ENCODE peak calls at places on chromosomes 11 and 22, in eight cellular contexts. One of them, this sample, is unnamed. For H3K27me3, the result is how much of the 10 kb centered on the place peaks cover.

GRCh38 chr22:46776876-46777608 is 14.6 kb downstream of the TBC1D22A start:
- DNase-seq in H1: no peak
- DNase-seq in upper lobe of left lung: no peak
- DNase-seq in transverse colon: no peak
- DNase-seq in sigmoid colon: no peak
- DNase-seq in suprapubic skin: no peak
- DNase-seq in SK-N-SH: no peak
- DNase-seq in K562: no peak
- DNase-seq in this sample: no peak

GRCh38 chr11:34250732-34251639 is 106.8 kb downstream of the ABTB2 start:
- DNase-seq in H1: no peak
- DNase-seq in upper lobe of left lung: no peak
- DNase-seq in transverse colon: peak
- DNase-seq in sigmoid colon: no peak
- DNase-seq in suprapubic skin: no peak
- DNase-seq in SK-N-SH: peak
- DNase-seq in K562: peak
- DNase-seq in this sample: peak

GRCh38 chr11:93396356-93396755 is 65.8 kb downstream of the DEUP1 start:
- DNase-seq in H1: no peak
- DNase-seq in upper lobe of left lung: no peak
- DNase-seq in transverse colon: no peak
- DNase-seq in sigmoid colon: no peak
- DNase-seq in suprapubic skin: no peak
- DNase-seq in SK-N-SH: no peak
- DNase-seq in K562: no peak
- DNase-seq in this sample: no peak

GRCh38 chr22:17436981-17437410 is 67.7 kb downstream of the CECR2 start:
- DNase-seq in H1: no peak
- DNase-seq in upper lobe of left lung: no peak
- DNase-seq in transverse colon: no peak
- DNase-seq in sigmoid colon: no peak
- DNase-seq in suprapubic skin: no peak
- DNase-seq in SK-N-SH: no peak
- DNase-seq in K562: no peak
- DNase-seq in this sample: no peak

GRCh38 chr11:209275-210121 is 2.0 kb downstream of the RIC8A start:
- DNase-seq in H1: no peak
- DNase-seq in upper lobe of left lung: no peak
- DNase-seq in transverse colon: no peak
- DNase-seq in sigmoid colon: peak
- DNase-seq in suprapubic skin: peak
- DNase-seq in SK-N-SH: no peak
- DNase-seq in K562: no peak
- DNase-seq in this sample: peak

GRCh38 chr11:1878134-1879031 is 13.3 kb downstream of the PRR33 start:
- DNase-seq in H1: no peak
- DNase-seq in upper lobe of left lung: peak
- DNase-seq in transverse colon: no peak
- DNase-seq in sigmoid colon: peak
- DNase-seq in suprapubic skin: peak
- DNase-seq in SK-N-SH: peak
- DNase-seq in K562: no peak
- DNase-seq in this sample: no peak

GRCh38 chr11:17486666-17487065 is 10.0 kb upstream of the ABCC8 start:
- DNase-seq in H1: no peak
- DNase-seq in upper lobe of left lung: no peak
- DNase-seq in transverse colon: no peak
- DNase-seq in sigmoid colon: no peak
- DNase-seq in suprapubic skin: no peak
- DNase-seq in SK-N-SH: no peak
- DNase-seq in K562: no peak
- DNase-seq in this sample: no peak

GRCh38 chr22:30968015-30968923 is at the start of gene MORC2:
- DNase-seq in H1: no peak
- DNase-seq in upper lobe of left lung: peak
- DNase-seq in transverse colon: peak
- DNase-seq in sigmoid colon: peak
- DNase-seq in suprapubic skin: peak
- DNase-seq in SK-N-SH: no peak
- DNase-seq in K562: peak
- DNase-seq in this sample: peak

GRCh38 chr11:31847761-31848160 is 36.6 kb upstream of the PAX6 start:
- DNase-seq in H1: no peak
- DNase-seq in upper lobe of left lung: no peak
- DNase-seq in transverse colon: no peak
- DNase-seq in sigmoid colon: no peak
- DNase-seq in suprapubic skin: no peak
- DNase-seq in SK-N-SH: no peak
- DNase-seq in K562: no peak
- DNase-seq in this sample: no peak

GRCh38 chr11:17391493-17392355 is 3.3 kb upstream of the KCNJ11 start:
- DNase-seq in H1: no peak
- DNase-seq in upper lobe of left lung: no peak
- DNase-seq in transverse colon: no peak
- DNase-seq in sigmoid colon: no peak
- DNase-seq in suprapubic skin: no peak
- DNase-seq in SK-N-SH: peak
- DNase-seq in K562: no peak
- DNase-seq in this sample: no peak

GRCh38 chr11:111912535-111912934 is at the start of gene HSPB2:
- DNase-seq in H1: no peak
- DNase-seq in upper lobe of left lung: peak
- DNase-seq in transverse colon: no peak
- DNase-seq in sigmoid colon: peak
- DNase-seq in suprapubic skin: no peak
- DNase-seq in SK-N-SH: no peak
- DNase-seq in K562: no peak
- DNase-seq in this sample: no peak

GRCh38 chr11:111916768-111917167 is 1.9 kb upstream of the C11orf52 start:
- DNase-seq in H1: no peak
- DNase-seq in upper lobe of left lung: no peak
- DNase-seq in transverse colon: no peak
- DNase-seq in sigmoid colon: no peak
- DNase-seq in suprapubic skin: no peak
- DNase-seq in SK-N-SH: no peak
- DNase-seq in K562: no peak
- DNase-seq in this sample: no peak

GRCh38 chr11:111913031-111913861 is 712 bp downstream of the HSPB2 start:
- DNase-seq in H1: no peak
- DNase-seq in upper lobe of left lung: peak
- DNase-seq in transverse colon: no peak
- DNase-seq in sigmoid colon: peak
- DNase-seq in suprapubic skin: no peak
- DNase-seq in SK-N-SH: no peak
- DNase-seq in K562: no peak
- DNase-seq in this sample: no peak

GRCh38 chr11:111911563-111912401 is at the start of gene CRYAB:
- DNase-seq in H1: no peak
- DNase-seq in upper lobe of left lung: peak
- DNase-seq in transverse colon: peak
- DNase-seq in sigmoid colon: peak
- DNase-seq in suprapubic skin: peak
- DNase-seq in SK-N-SH: no peak
- DNase-seq in K562: peak
- DNase-seq in this sample: peak

GRCh38 chr11:111913997-111914396 is 1.5 kb downstream of the HSPB2 start:
- DNase-seq in H1: no peak
- DNase-seq in upper lobe of left lung: no peak
- DNase-seq in transverse colon: no peak
- DNase-seq in sigmoid colon: peak
- DNase-seq in suprapubic skin: no peak
- DNase-seq in SK-N-SH: no peak
- DNase-seq in K562: no peak
- DNase-seq in this sample: no peak
- TF ChIP-seq POLR2AphosphoS5 in H1: no peak
- TF ChIP-seq POLR2AphosphoS5 in upper lobe of left lung: peak
- TF ChIP-seq POLR2AphosphoS5 in transverse colon: peak
- TF ChIP-seq POLR2AphosphoS5 in sigmoid colon: peak
- TF ChIP-seq POLR2AphosphoS5 in suprapubic skin: no peak
- TF ChIP-seq POLR2AphosphoS5 in SK-N-SH: no peak
- TF ChIP-seq POLR2AphosphoS5 in K562: no peak
- TF ChIP-seq POLR2AphosphoS5 in this sample: no peak

GRCh38 chr22:23849009-23850006 is 8.4 kb upstream of the SLC2A11 start:
- DNase-seq in H1: peak
- DNase-seq in upper lobe of left lung: peak
- DNase-seq in transverse colon: peak
- DNase-seq in sigmoid colon: peak
- DNase-seq in suprapubic skin: peak
- DNase-seq in SK-N-SH: peak
- DNase-seq in K562: peak
- DNase-seq in this sample: peak
- TF ChIP-seq EP300 in H1: peak
- TF ChIP-seq EP300 in upper lobe of left lung: no peak
- TF ChIP-seq EP300 in transverse colon: no peak
- TF ChIP-seq EP300 in sigmoid colon: no peak
- TF ChIP-seq EP300 in suprapubic skin: no peak
- TF ChIP-seq EP300 in SK-N-SH: no peak
- TF ChIP-seq EP300 in K562: no peak
- TF ChIP-seq EP300 in this sample: no peak

GRCh38 chr22:43399980-43400358 is 11.8 kb upstream of the MPPED1 start:
- DNase-seq in H1: no peak
- DNase-seq in upper lobe of left lung: no peak
- DNase-seq in transverse colon: no peak
- DNase-seq in sigmoid colon: no peak
- DNase-seq in suprapubic skin: no peak
- DNase-seq in SK-N-SH: no peak
- DNase-seq in K562: no peak
- DNase-seq in this sample: no peak

GRCh38 chr22:43398246-43398645 is 13.6 kb upstream of the MPPED1 start:
- DNase-seq in H1: no peak
- DNase-seq in upper lobe of left lung: no peak
- DNase-seq in transverse colon: no peak
- DNase-seq in sigmoid colon: no peak
- DNase-seq in suprapubic skin: no peak
- DNase-seq in SK-N-SH: no peak
- DNase-seq in K562: no peak
- DNase-seq in this sample: no peak

GRCh38 chr22:43398910-43399309 is 12.9 kb upstream of the MPPED1 start:
- DNase-seq in H1: no peak
- DNase-seq in upper lobe of left lung: peak
- DNase-seq in transverse colon: no peak
- DNase-seq in sigmoid colon: no peak
- DNase-seq in suprapubic skin: no peak
- DNase-seq in SK-N-SH: no peak
- DNase-seq in K562: no peak
- DNase-seq in this sample: no peak

GRCh38 chr22:43400449-43400848 is 11.4 kb upstream of the MPPED1 start:
- DNase-seq in H1: no peak
- DNase-seq in upper lobe of left lung: peak
- DNase-seq in transverse colon: no peak
- DNase-seq in sigmoid colon: no peak
- DNase-seq in suprapubic skin: no peak
- DNase-seq in SK-N-SH: no peak
- DNase-seq in K562: no peak
- DNase-seq in this sample: no peak

GRCh38 chr22:43399338-43399979 is 12.4 kb upstream of the MPPED1 start:
- DNase-seq in H1: no peak
- DNase-seq in upper lobe of left lung: peak
- DNase-seq in transverse colon: no peak
- DNase-seq in sigmoid colon: no peak
- DNase-seq in suprapubic skin: no peak
- DNase-seq in SK-N-SH: peak
- DNase-seq in K562: peak
- DNase-seq in this sample: no peak
- H3K27me3 ChIP-seq in H1: under half
- H3K27me3 ChIP-seq in upper lobe of left lung: under half
- H3K27me3 ChIP-seq in transverse colon: under half
- H3K27me3 ChIP-seq in sigmoid colon: under half
- H3K27me3 ChIP-seq in suprapubic skin: half or more
- H3K27me3 ChIP-seq in SK-N-SH: under half
- H3K27me3 ChIP-seq in K562: under half
- H3K27me3 ChIP-seq in this sample: under half

GRCh38 chr11:3810446-3810845 is 2.1 kb downstream of the PGAP2 start:
- DNase-seq in H1: no peak
- DNase-seq in upper lobe of left lung: no peak
- DNase-seq in transverse colon: no peak
- DNase-seq in sigmoid colon: no peak
- DNase-seq in suprapubic skin: no peak
- DNase-seq in SK-N-SH: no peak
- DNase-seq in K562: no peak
- DNase-seq in this sample: no peak

GRCh38 chr11:3809624-3809928 is 1.2 kb downstream of the PGAP2 start:
- DNase-seq in H1: no peak
- DNase-seq in upper lobe of left lung: no peak
- DNase-seq in transverse colon: no peak
- DNase-seq in sigmoid colon: no peak
- DNase-seq in suprapubic skin: no peak
- DNase-seq in SK-N-SH: no peak
- DNase-seq in K562: no peak
- DNase-seq in this sample: no peak

GRCh38 chr11:3808846-3809623 is 675 bp downstream of the PGAP2 start:
- DNase-seq in H1: no peak
- DNase-seq in upper lobe of left lung: no peak
- DNase-seq in transverse colon: peak
- DNase-seq in sigmoid colon: no peak
- DNase-seq in suprapubic skin: no peak
- DNase-seq in SK-N-SH: peak
- DNase-seq in K562: peak
- DNase-seq in this sample: peak

GRCh38 chr11:3810951-3811350 is 2.6 kb downstream of the PGAP2 start:
- DNase-seq in H1: no peak
- DNase-seq in upper lobe of left lung: no peak
- DNase-seq in transverse colon: no peak
- DNase-seq in sigmoid colon: no peak
- DNase-seq in suprapubic skin: no peak
- DNase-seq in SK-N-SH: no peak
- DNase-seq in K562: no peak
- DNase-seq in this sample: no peak

DNA sequence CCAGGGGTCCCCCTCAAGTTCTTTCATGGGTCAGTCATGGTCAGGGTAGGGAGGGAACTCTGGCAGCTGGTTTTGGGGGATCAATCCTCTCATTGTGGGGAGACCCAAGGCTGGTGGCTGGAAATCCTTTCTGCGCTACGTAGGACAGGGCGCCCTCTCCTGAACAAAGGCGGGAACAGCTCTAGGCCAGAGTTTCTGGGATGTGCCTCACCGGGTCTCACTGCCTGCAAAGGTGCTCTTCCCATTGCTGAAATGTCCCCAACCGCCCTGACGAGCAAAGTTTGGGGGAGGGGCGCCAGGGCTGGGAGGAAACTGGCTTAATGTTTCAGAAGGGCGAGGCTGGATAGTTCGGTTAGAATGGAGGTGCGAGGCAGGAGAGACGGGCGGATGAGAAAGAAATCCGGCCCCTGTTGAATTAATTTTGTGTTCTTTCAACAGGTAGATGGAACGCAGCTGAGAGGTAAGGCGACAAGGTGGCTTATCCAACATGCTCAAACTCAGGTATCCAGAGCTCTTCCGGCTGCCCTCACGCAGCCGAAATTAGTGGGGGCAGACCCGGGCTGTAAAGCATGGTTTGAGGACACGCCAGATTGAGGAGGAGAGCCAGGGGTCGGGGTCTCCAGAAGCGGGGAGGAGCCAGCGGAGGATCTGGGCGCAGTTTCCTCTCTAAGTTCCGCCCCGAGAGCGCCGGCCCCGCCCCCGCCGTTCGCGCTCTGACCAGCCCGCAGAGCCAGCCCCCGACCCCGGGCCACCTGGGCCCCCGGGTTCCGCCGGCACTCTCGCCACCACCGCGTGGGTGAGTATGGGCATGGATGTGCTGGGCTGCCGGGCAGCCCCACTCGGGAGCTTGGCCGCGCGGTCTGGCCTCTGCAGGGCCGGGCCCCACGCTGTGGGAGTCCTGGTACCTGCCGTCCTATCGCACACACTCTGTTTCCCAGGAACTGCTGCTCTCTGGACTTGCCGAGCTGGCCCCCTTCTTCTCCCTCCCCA is at the start of gene PGAP2:
- DNase-seq in H1: peak
- DNase-seq in upper lobe of left lung: peak
- DNase-seq in transverse colon: peak
- DNase-seq in sigmoid colon: peak
- DNase-seq in suprapubic skin: peak
- DNase-seq in SK-N-SH: peak
- DNase-seq in K562: peak
- DNase-seq in this sample: peak
- TF ChIP-seq POLR2AphosphoS5 in H1: no peak
- TF ChIP-seq POLR2AphosphoS5 in upper lobe of left lung: peak
- TF ChIP-seq POLR2AphosphoS5 in transverse colon: no peak
- TF ChIP-seq POLR2AphosphoS5 in sigmoid colon: no peak
- TF ChIP-seq POLR2AphosphoS5 in suprapubic skin: no peak
- TF ChIP-seq POLR2AphosphoS5 in SK-N-SH: no peak
- TF ChIP-seq POLR2AphosphoS5 in K562: no peak
- TF ChIP-seq POLR2AphosphoS5 in this sample: no peak